ENCODE peak calls at places on chromosomes 2 and 18, in nine cellular contexts. One of them, this sample, is unnamed.

GRCh38 chr2:241151934-241152660 is 1.8 kb downstream of the PPP1R7 start:
- DNase-seq in spleen: no peak
- DNase-seq in progenitor cell of endocrine pancreas: no peak
- DNase-seq in suprapubic skin: no peak
- DNase-seq in foreskin fibroblast: no peak
- DNase-seq in AG09309: no peak
- DNase-seq in coronary artery: no peak
- DNase-seq in fibroblast of lung: peak; percentile 5
- DNase-seq in AG09319: no peak
- DNase-seq in this sample: no peak

GRCh38 chr18:11502368-11502767 is 107.0 kb upstream of the SLC35G4 start:
- DNase-seq in fibroblast of lung: peak; percentile 74
- DNase-seq in coronary artery: no peak
- DNase-seq in foreskin fibroblast: peak; percentile 76
- DNase-seq in AG09309: no peak
- DNase-seq in AG09319: no peak
- DNase-seq in suprapubic skin: no peak
- DNase-seq in spleen: no peak
- DNase-seq in progenitor cell of endocrine pancreas: no peak
- DNase-seq in this sample: peak; percentile 20

GRCh38 chr2:64401501-64401880 is 52.5 kb upstream of the LGALSL start:
- DNase-seq in spleen: no peak
- DNase-seq in fibroblast of lung: no peak
- DNase-seq in progenitor cell of endocrine pancreas: no peak
- DNase-seq in suprapubic skin: no peak
- DNase-seq in AG09309: no peak
- DNase-seq in foreskin fibroblast: no peak
- DNase-seq in AG09319: no peak
- DNase-seq in coronary artery: no peak
- DNase-seq in this sample: no peak

GRCh38 chr2:29725610-29726009 is 195.8 kb downstream of the ALK start:
- DNase-seq in progenitor cell of endocrine pancreas: no peak
- DNase-seq in suprapubic skin: no peak
- DNase-seq in AG09309: no peak
- DNase-seq in AG09319: no peak
- DNase-seq in fibroblast of lung: no peak
- DNase-seq in spleen: no peak
- DNase-seq in foreskin fibroblast: no peak
- DNase-seq in coronary artery: no peak
- DNase-seq in this sample: no peak

GRCh38 chr18:78627546-78628315 is 351.9 kb upstream of the SALL3 start:
- DNase-seq in suprapubic skin: no peak
- DNase-seq in progenitor cell of endocrine pancreas: no peak
- DNase-seq in AG09309: no peak
- DNase-seq in foreskin fibroblast: no peak
- DNase-seq in coronary artery: no peak
- DNase-seq in spleen: no peak
- DNase-seq in fibroblast of lung: no peak
- DNase-seq in AG09319: no peak
- DNase-seq in this sample: no peak

GRCh38 chr18:57930476-57930875 is 113.5 kb upstream of the NEDD4L start:
- DNase-seq in AG09309: no peak
- DNase-seq in foreskin fibroblast: no peak
- DNase-seq in AG09319: no peak
- DNase-seq in spleen: no peak
- DNase-seq in progenitor cell of endocrine pancreas: no peak
- DNase-seq in suprapubic skin: no peak
- DNase-seq in fibroblast of lung: no peak
- DNase-seq in coronary artery: no peak
- DNase-seq in this sample: no peak

GRCh38 chr2:112548980-112549379 is 6.7 kb downstream of the POLR1B start:
- DNase-seq in coronary artery: no peak
- DNase-seq in foreskin fibroblast: no peak
- DNase-seq in fibroblast of lung: no peak
- DNase-seq in spleen: no peak
- DNase-seq in AG09319: no peak
- DNase-seq in progenitor cell of endocrine pancreas: no peak
- DNase-seq in suprapubic skin: no peak
- DNase-seq in AG09309: no peak
- DNase-seq in this sample: no peak

GRCh38 chr2:240591226-240591625 is 4.7 kb downstream of the CAPN10 start:
- DNase-seq in progenitor cell of endocrine pancreas: no peak
- DNase-seq in AG09309: no peak
- DNase-seq in suprapubic skin: no peak
- DNase-seq in foreskin fibroblast: peak; percentile 79
- DNase-seq in spleen: peak; percentile 34
- DNase-seq in fibroblast of lung: peak; percentile 59
- DNase-seq in coronary artery: no peak
- DNase-seq in AG09319: no peak
- DNase-seq in this sample: no peak

GRCh38 chr2:105969552-105969951 is 224.5 kb downstream of the UXS1 start:
- DNase-seq in coronary artery: no peak
- DNase-seq in suprapubic skin: no peak
- DNase-seq in progenitor cell of endocrine pancreas: no peak
- DNase-seq in spleen: no peak
- DNase-seq in foreskin fibroblast: no peak
- DNase-seq in AG09309: no peak
- DNase-seq in AG09319: no peak
- DNase-seq in fibroblast of lung: no peak
- DNase-seq in this sample: no peak

GRCh38 chr2:216404010-216404618 is 8.2 kb upstream of the SMARCAL1 start:
- DNase-seq in foreskin fibroblast: peak; percentile 69
- DNase-seq in suprapubic skin: no peak
- DNase-seq in coronary artery: no peak
- DNase-seq in AG09309: no peak
- DNase-seq in progenitor cell of endocrine pancreas: no peak
- DNase-seq in fibroblast of lung: no peak
- DNase-seq in AG09319: peak; percentile 18
- DNase-seq in spleen: no peak
- DNase-seq in this sample: no peak

GRCh38 chr2:182854405-182855105 is 11.9 kb downstream of the FRZB start:
- DNase-seq in spleen: no peak
- DNase-seq in fibroblast of lung: no peak
- DNase-seq in coronary artery: no peak
- DNase-seq in progenitor cell of endocrine pancreas: no peak
- DNase-seq in foreskin fibroblast: no peak
- DNase-seq in suprapubic skin: no peak
- DNase-seq in AG09319: no peak
- DNase-seq in AG09309: no peak
- DNase-seq in this sample: no peak

GRCh38 chr2:234963785-234964615 is 12.2 kb downstream of the SH3BP4 start:
- DNase-seq in foreskin fibroblast: no peak
- DNase-seq in AG09309: no peak
- DNase-seq in fibroblast of lung: peak; percentile 97
- DNase-seq in spleen: peak; percentile 34
- DNase-seq in progenitor cell of endocrine pancreas: no peak
- DNase-seq in AG09319: peak; percentile 80
- DNase-seq in coronary artery: no peak
- DNase-seq in suprapubic skin: peak; percentile 78
- DNase-seq in this sample: no peak

GRCh38 chr18:64295839-64296238 is 147.0 kb upstream of the LINC00305 start:
- DNase-seq in foreskin fibroblast: no peak
- DNase-seq in progenitor cell of endocrine pancreas: no peak
- DNase-seq in spleen: no peak
- DNase-seq in suprapubic skin: no peak
- DNase-seq in fibroblast of lung: no peak
- DNase-seq in AG09319: no peak
- DNase-seq in coronary artery: no peak
- DNase-seq in AG09309: no peak
- DNase-seq in this sample: no peak

GRCh38 chr18:64294967-64295366 is 146.1 kb upstream of the LINC00305 start:
- DNase-seq in suprapubic skin: no peak
- DNase-seq in foreskin fibroblast: no peak
- DNase-seq in spleen: no peak
- DNase-seq in coronary artery: no peak
- DNase-seq in AG09319: no peak
- DNase-seq in progenitor cell of endocrine pancreas: no peak
- DNase-seq in fibroblast of lung: no peak
- DNase-seq in AG09309: no peak
- DNase-seq in this sample: no peak
- TF ChIP-seq CTCF in suprapubic skin: no peak
- TF ChIP-seq CTCF in foreskin fibroblast: no peak
- TF ChIP-seq CTCF in spleen: no peak
- TF ChIP-seq CTCF in coronary artery: no peak
- TF ChIP-seq CTCF in AG09319: no peak
- TF ChIP-seq CTCF in progenitor cell of endocrine pancreas: no peak
- TF ChIP-seq CTCF in fibroblast of lung: no peak
- TF ChIP-seq CTCF in AG09309: no peak
- TF ChIP-seq CTCF in this sample: no peak

GRCh38 chr2:224287533-224287932 is 114.4 kb downstream of the FAM124B start:
- DNase-seq in AG09319: no peak
- DNase-seq in progenitor cell of endocrine pancreas: no peak
- DNase-seq in coronary artery: no peak
- DNase-seq in spleen: no peak
- DNase-seq in suprapubic skin: no peak
- DNase-seq in foreskin fibroblast: no peak
- DNase-seq in AG09309: no peak
- DNase-seq in fibroblast of lung: no peak
- DNase-seq in this sample: no peak

GRCh38 chr2:224284134-224284946 is 117.6 kb downstream of the FAM124B start:
- DNase-seq in progenitor cell of endocrine pancreas: no peak
- DNase-seq in suprapubic skin: no peak
- DNase-seq in fibroblast of lung: no peak
- DNase-seq in foreskin fibroblast: peak; percentile 61
- DNase-seq in coronary artery: no peak
- DNase-seq in AG09309: no peak
- DNase-seq in AG09319: no peak
- DNase-seq in spleen: no peak
- DNase-seq in this sample: no peak

GRCh38 chr2:224281374-224281773 is 120.5 kb downstream of the FAM124B start:
- DNase-seq in suprapubic skin: no peak
- DNase-seq in AG09309: no peak
- DNase-seq in AG09319: no peak
- DNase-seq in fibroblast of lung: no peak
- DNase-seq in foreskin fibroblast: no peak
- DNase-seq in spleen: no peak
- DNase-seq in progenitor cell of endocrine pancreas: no peak
- DNase-seq in coronary artery: no peak
- DNase-seq in this sample: no peak

DNA sequence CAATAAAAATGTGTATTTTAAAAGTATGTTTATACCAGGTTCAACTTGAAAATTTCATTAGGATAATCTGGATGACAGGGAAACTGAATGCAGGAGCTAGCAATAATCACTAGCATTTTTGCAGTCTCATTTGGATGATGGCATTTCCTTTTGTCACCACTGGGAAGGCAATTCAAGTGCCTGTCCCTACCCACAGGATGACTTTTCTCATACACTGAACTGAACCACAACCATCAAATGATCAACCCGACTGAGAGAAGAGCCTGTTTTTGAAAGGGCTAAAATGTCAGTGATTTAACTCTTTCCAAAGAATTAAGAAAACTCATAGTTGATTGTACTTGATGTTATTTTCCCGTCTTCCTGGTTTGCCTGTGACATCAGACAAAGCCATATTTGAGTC is 115.0 kb downstream of the FAM124B start:
- DNase-seq in suprapubic skin: no peak
- DNase-seq in AG09319: no peak
- DNase-seq in fibroblast of lung: no peak
- DNase-seq in AG09309: no peak
- DNase-seq in spleen: no peak
- DNase-seq in coronary artery: no peak
- DNase-seq in progenitor cell of endocrine pancreas: no peak
- DNase-seq in foreskin fibroblast: no peak
- DNase-seq in this sample: no peak
- TF ChIP-seq CTCF in suprapubic skin: no peak
- TF ChIP-seq CTCF in AG09319: no peak
- TF ChIP-seq CTCF in fibroblast of lung: no peak
- TF ChIP-seq CTCF in AG09309: no peak
- TF ChIP-seq CTCF in spleen: no peak
- TF ChIP-seq CTCF in coronary artery: no peak
- TF ChIP-seq CTCF in progenitor cell of endocrine pancreas: no peak
- TF ChIP-seq CTCF in foreskin fibroblast: no peak
- TF ChIP-seq CTCF in this sample: no peak

DNA sequence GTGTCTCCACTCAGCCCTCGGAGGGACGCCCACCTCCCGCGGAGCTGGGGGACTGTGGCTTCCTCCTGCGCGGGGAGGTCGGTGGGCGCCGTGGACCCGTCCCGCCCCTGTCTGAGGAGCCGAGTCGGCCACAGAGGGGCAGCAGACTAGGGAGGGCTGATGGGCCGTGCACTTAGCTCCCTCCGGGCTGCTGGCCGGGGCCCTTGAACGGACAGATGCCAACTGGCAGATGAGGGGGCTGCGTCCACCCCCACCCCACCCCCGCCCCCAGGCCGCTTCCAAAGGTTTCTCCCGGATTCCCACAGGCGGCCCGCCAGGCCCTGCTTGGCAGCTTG is 10.4 kb upstream of the UBE2F start:
- DNase-seq in fibroblast of lung: no peak
- DNase-seq in spleen: no peak
- DNase-seq in foreskin fibroblast: no peak
- DNase-seq in suprapubic skin: no peak
- DNase-seq in AG09309: no peak
- DNase-seq in AG09319: no peak
- DNase-seq in coronary artery: no peak
- DNase-seq in progenitor cell of endocrine pancreas: no peak
- DNase-seq in this sample: no peak
- TF ChIP-seq CTCF in fibroblast of lung: no peak
- TF ChIP-seq CTCF in spleen: no peak
- TF ChIP-seq CTCF in foreskin fibroblast: no peak
- TF ChIP-seq CTCF in suprapubic skin: no peak
- TF ChIP-seq CTCF in AG09309: no peak
- TF ChIP-seq CTCF in AG09319: no peak
- TF ChIP-seq CTCF in coronary artery: no peak
- TF ChIP-seq CTCF in progenitor cell of endocrine pancreas: peak; percentile 37
- TF ChIP-seq CTCF in this sample: peak; percentile 1

GRCh38 chr18:58979615-58980014 is 114.9 kb downstream of the ZNF532 start:
- DNase-seq in AG09319: no peak
- DNase-seq in coronary artery: no peak
- DNase-seq in foreskin fibroblast: no peak
- DNase-seq in fibroblast of lung: no peak
- DNase-seq in progenitor cell of endocrine pancreas: no peak
- DNase-seq in AG09309: no peak
- DNase-seq in spleen: no peak
- DNase-seq in suprapubic skin: no peak
- DNase-seq in this sample: no peak

GRCh38 chr18:58978916-58979315 is 114.2 kb downstream of the ZNF532 start:
- DNase-seq in progenitor cell of endocrine pancreas: no peak
- DNase-seq in AG09309: no peak
- DNase-seq in suprapubic skin: no peak
- DNase-seq in AG09319: no peak
- DNase-seq in coronary artery: no peak
- DNase-seq in spleen: no peak
- DNase-seq in foreskin fibroblast: no peak
- DNase-seq in fibroblast of lung: no peak
- DNase-seq in this sample: no peak

GRCh38 chr18:58975296-58975695 is 110.6 kb downstream of the ZNF532 start:
- DNase-seq in spleen: no peak
- DNase-seq in coronary artery: no peak
- DNase-seq in AG09309: no peak
- DNase-seq in foreskin fibroblast: no peak
- DNase-seq in AG09319: no peak
- DNase-seq in suprapubic skin: no peak
- DNase-seq in fibroblast of lung: no peak
- DNase-seq in progenitor cell of endocrine pancreas: no peak
- DNase-seq in this sample: no peak

GRCh38 chr18:58977223-58977622 is 112.5 kb downstream of the ZNF532 start:
- DNase-seq in AG09309: no peak
- DNase-seq in suprapubic skin: no peak
- DNase-seq in spleen: no peak
- DNase-seq in AG09319: no peak
- DNase-seq in foreskin fibroblast: no peak
- DNase-seq in coronary artery: no peak
- DNase-seq in fibroblast of lung: peak; percentile 57
- DNase-seq in progenitor cell of endocrine pancreas: no peak
- DNase-seq in this sample: no peak

GRCh38 chr18:58977801-58978200 is 113.1 kb downstream of the ZNF532 start:
- DNase-seq in suprapubic skin: no peak
- DNase-seq in progenitor cell of endocrine pancreas: no peak
- DNase-seq in foreskin fibroblast: no peak
- DNase-seq in fibroblast of lung: peak; percentile 76
- DNase-seq in AG09319: no peak
- DNase-seq in AG09309: no peak
- DNase-seq in coronary artery: no peak
- DNase-seq in spleen: no peak
- DNase-seq in this sample: no peak
- TF ChIP-seq CTCF in suprapubic skin: no peak
- TF ChIP-seq CTCF in progenitor cell of endocrine pancreas: no peak
- TF ChIP-seq CTCF in foreskin fibroblast: no peak
- TF ChIP-seq CTCF in fibroblast of lung: no peak
- TF ChIP-seq CTCF in AG09319: no peak
- TF ChIP-seq CTCF in AG09309: no peak
- TF ChIP-seq CTCF in coronary artery: no peak
- TF ChIP-seq CTCF in spleen: no peak
- TF ChIP-seq CTCF in this sample: no peak

This sample was measured in AG04450.